ENCODE peak calls at places on chromosomes 4 and X, in nine cellular contexts. A is brain microvascular endothelial cell, R is DND-41, O is GM23338, L is IMR-90, Z is transverse colon, G is lower lobe of right lung, B is kidney epithelial cell, D is body of pancreas. J is an unnamed sample. For H3K36me3, the result is how much of the 10 kb centered on the place peaks cover.

GRCh38 chr4:111281219-111281618 is 658.3 kb upstream of the PITX2 start:
- DNase-seq in R (no peak), B (no peak), Z (no peak), O (no peak), A (no peak), L (no peak), G (no peak), D (no peak), J (no peak)

GRCh38 chr4:139112650-139113049 is 64.4 kb downstream of the ELF2 start:
- DNase-seq in B (no peak), A (no peak), O (no peak), L (no peak), G (no peak), D (no peak), R (no peak), Z (no peak), J (no peak)

GRCh38 chr4:152408514-152409327 is 127.2 kb downstream of the FBXW7 start:
- DNase-seq in R (peak), B (peak), L (peak), A (peak), Z (no peak), D (no peak), G (no peak), O (peak), J (peak)

GRCh38 chr4:41072021-41072777 is 142.1 kb downstream of the APBB2 start:
- DNase-seq in O (no peak), B (no peak), L (no peak), R (no peak), G (no peak), Z (no peak), A (no peak), D (no peak), J (no peak)

GRCh38 chr4:110119347-110119746 is 79.1 kb downstream of the ELOVL6 start:
- DNase-seq in A (no peak), D (no peak), G (no peak), L (no peak), R (peak), O (no peak), Z (peak), B (no peak), J (peak)

GRCh38 chr4:151472711-151473110 is 63.7 kb downstream of the FHIP1A start:
- DNase-seq in R (no peak), Z (no peak), B (no peak), D (no peak), A (no peak), L (peak), O (no peak), G (no peak), J (no peak)

GRCh38 chr4:128159967-128160366 is 98.9 kb downstream of the LARP1B start:
- DNase-seq in D (no peak), A (peak), Z (no peak), B (no peak), R (no peak), G (no peak), O (no peak), L (peak), J (no peak)

GRCh38 chr4:83757121-83757621 is 221.3 kb downstream of the GPAT3 start:
- DNase-seq in R (no peak), O (no peak), G (no peak), Z (no peak), D (no peak), B (no peak), L (no peak), A (peak), J (no peak)

GRCh38 chr4:8096690-8097061 is 61.9 kb downstream of the ABLIM2 start:
- DNase-seq in L (no peak), B (no peak), A (no peak), O (no peak), G (no peak), Z (no peak), R (no peak), D (no peak), J (no peak)

GRCh38 chr4:25925486-25926201 is 11.6 kb downstream of the SMIM20 start:
- DNase-seq in Z (peak), G (peak), B (no peak), A (peak), D (peak), O (peak), R (no peak), L (peak), J (peak)

GRCh38 chr4:128553665-128554515 is 255.6 kb upstream of the JADE1 start:
- DNase-seq in L (no peak), B (no peak), R (no peak), A (no peak), D (no peak), Z (no peak), O (no peak), G (no peak), J (no peak)

GRCh38 chr4:68451246-68452211 is 4.3 kb downstream of the TMPRSS11E start:
- DNase-seq in B (peak), Z (no peak), O (peak), R (no peak), D (no peak), G (no peak), A (no peak), L (peak), J (no peak)

GRCh38 chr4:100827756-100828155 is 309.9 kb upstream of the EMCN start:
- DNase-seq in R (no peak), L (no peak), A (no peak), O (no peak), D (no peak), B (no peak), G (no peak), Z (no peak), J (no peak)

GRCh38 chr4:6071959-6072720 is 53.9 kb upstream of the C4orf50 start:
- DNase-seq in A (no peak), D (peak), R (no peak), G (peak), Z (no peak), B (no peak), O (no peak), L (no peak), J (no peak)

GRCh38 chrX:101398694-101399093 is 7.9 kb downstream of the RPL36A start:
- DNase-seq in D (no peak), B (no peak), R (no peak), A (no peak), L (no peak), G (no peak), Z (no peak), O (no peak), J (no peak)
- H3K36me3 ChIP-seq in D (under half), B (under half), R (under half), A (under half), L (under half), G (under half), Z (under half), O (under half), J (under half)

GRCh38 chr4:20078644-20079043 is 173.1 kb upstream of the SLIT2 start:
- DNase-seq in R (no peak), L (no peak), O (peak), D (no peak), G (no peak), Z (no peak), B (no peak), A (no peak), J (no peak)

GRCh38 chr4:20074450-20074849 is 177.3 kb upstream of the SLIT2 start:
- DNase-seq in D (no peak), G (no peak), B (no peak), L (peak), A (peak), O (no peak), R (no peak), Z (no peak), J (no peak)

DNA sequence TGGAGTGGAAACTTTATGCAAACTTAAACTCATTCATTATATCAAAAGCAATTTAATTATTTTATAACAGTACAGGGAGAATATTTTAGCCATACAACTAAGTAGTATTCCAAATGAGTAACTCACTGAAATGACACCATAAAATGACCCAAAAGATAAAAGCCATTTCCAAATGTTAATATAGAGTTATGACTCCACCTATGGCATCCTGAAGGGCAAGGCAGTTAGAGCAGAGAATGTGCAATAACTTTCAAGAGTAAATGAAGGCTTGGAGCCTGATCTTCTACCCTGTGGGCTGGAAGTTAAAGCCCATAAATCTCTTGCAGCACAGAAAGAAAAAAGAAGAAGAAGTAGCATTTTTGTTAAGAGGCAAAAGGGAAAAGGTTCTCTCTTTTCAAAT is 176.2 kb upstream of the SLIT2 start:
- DNase-seq in O (no peak), R (no peak), Z (no peak), D (no peak), A (no peak), L (peak), G (no peak), B (no peak), J (no peak)
- TF ChIP-seq CTCF in O (no peak), R (peak), Z (no peak), D (no peak), A (peak), L (peak), G (no peak), B (no peak), J (no peak)

GRCh38 chrX:15973299-15973698 is 118.7 kb upstream of the AP1S2 start:
- DNase-seq in L (peak), R (peak), Z (peak), D (no peak), G (no peak), B (no peak), A (peak), O (peak), J (peak)

GRCh38 chrX:15977644-15978043 is 123.0 kb upstream of the AP1S2 start:
- DNase-seq in D (no peak), Z (no peak), A (no peak), G (no peak), O (no peak), R (no peak), L (no peak), B (no peak), J (no peak)

GRCh38 chrX:15973941-15974340 is 119.3 kb upstream of the AP1S2 start:
- DNase-seq in D (peak), R (no peak), B (no peak), G (no peak), L (no peak), A (no peak), Z (no peak), O (no peak), J (no peak)

GRCh38 chrX:15971696-15972095 is 117.1 kb upstream of the AP1S2 start:
- DNase-seq in D (no peak), L (no peak), B (no peak), G (no peak), A (no peak), O (no peak), Z (no peak), R (no peak), J (no peak)
- H3K36me3 ChIP-seq in D (under half), L (under half), B (under half), G (under half), A (under half), O (under half), Z (under half), R (under half), J (under half)

DNA sequence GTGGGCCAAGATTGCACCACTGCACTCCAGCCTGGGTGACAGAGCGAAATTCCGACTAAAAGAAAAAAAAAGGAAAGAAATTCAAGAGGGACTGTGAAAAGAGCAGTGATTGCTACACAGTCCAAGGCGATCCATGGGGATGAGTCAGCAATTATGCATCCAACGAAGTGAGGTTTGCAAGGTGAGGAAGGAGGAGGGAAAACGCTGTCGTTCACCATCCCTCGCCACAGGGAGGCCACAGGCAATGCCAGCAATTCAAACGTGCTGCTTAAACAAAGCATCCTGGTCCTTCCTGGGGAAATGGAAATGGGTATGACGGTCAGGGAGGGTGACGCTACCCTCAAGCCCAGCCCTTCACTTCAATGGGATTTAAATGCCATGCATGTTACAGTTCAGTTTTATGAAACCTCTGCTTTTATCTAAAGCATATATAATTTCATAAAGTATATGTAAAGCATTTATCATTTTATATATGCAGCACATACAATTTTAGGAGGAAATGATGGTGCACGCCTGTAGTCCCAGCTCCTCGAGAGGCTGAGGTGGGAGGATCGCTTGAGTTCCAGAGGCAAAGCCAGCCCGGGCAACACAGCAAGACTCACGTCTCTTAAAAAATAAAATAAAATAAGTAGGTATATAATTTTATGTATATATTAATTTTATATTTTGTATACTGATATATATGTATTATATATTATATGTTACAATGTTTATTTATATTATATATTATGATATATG is 108.7 kb downstream of the DHRSX start:
- DNase-seq in A (peak), Z (no peak), B (peak), R (no peak), O (peak), G (no peak), L (peak), D (no peak), J (no peak)
- TF ChIP-seq CTCF in A (peak), Z (no peak), B (peak), R (no peak), O (no peak), G (no peak), L (no peak), D (no peak), J (no peak)

DNA sequence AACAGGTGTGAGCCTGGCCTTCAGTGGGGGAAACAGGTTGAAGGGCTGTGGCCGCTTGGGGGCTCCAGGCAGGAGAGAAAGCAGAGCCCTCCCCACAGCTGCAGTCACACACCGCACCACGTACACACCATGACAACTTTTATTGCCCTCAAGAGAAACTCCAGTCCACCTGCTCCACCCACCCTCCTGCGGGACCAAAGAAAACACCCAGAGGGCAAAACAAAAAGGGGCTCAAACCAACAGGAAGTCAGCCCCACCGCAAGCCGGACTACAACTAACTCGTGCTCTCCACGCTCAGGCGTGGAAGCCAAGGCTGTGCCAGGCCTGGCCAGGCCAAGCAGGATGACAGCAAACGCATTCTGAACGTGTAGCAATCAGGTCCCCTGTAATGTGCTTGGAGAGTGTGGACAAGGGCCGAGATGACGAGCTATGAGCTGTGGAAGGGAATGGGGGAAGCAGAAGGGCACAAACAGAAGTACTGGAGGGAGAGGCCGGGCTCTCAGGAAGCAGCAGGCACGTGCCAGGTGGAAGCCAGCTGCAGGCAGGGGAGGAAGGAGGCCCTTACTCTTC is 12.7 kb downstream of the SLC6A8 start:
- DNase-seq in B (no peak), D (no peak), R (no peak), Z (no peak), L (no peak), A (no peak), G (no peak), O (no peak), J (no peak)
- H3K36me3 ChIP-seq in B (under half), D (under half), R (under half), Z (under half), L (under half), A (under half), G (under half), O (under half), J (under half)

GRCh38 chr4:146550161-146550560 is 28.4 kb upstream of the SLC10A7 start:
- DNase-seq in G (no peak), Z (no peak), D (no peak), R (no peak), O (no peak), A (no peak), B (no peak), L (no peak), J (no peak)

GRCh38 chr4:146548443-146548842 is 26.7 kb upstream of the SLC10A7 start:
- DNase-seq in O (no peak), L (no peak), D (no peak), Z (no peak), R (no peak), A (no peak), G (no peak), B (no peak), J (no peak)

GRCh38 chr4:146545102-146545501 is 23.4 kb upstream of the SLC10A7 start:
- DNase-seq in G (no peak), R (no peak), A (peak), D (no peak), B (no peak), L (peak), Z (no peak), O (peak), J (no peak)
- TF ChIP-seq CTCF in G (peak), R (no peak), A (peak), D (no peak), B (peak), L (peak), Z (no peak), O (peak), J (no peak)

DNA sequence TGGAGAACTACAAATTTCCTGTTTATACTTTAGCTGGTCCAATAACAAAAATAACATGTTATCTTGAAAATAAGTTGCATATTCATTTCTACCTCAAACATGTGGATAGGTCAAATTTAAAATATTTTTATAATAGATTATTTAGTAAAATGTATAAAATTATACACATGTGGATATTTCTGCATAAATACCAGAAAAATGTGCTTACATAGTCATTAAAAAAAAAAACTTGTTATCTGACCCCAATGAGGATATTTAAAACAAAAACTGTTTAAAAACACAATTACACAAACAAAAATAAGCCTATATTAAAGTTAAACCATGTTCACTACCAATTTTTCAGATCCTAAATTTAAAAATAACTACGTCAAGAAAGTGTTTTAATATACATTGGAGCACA is 28.1 kb downstream of the FBXO8 start:
- DNase-seq in G (no peak), Z (no peak), B (no peak), R (no peak), A (no peak), D (no peak), O (no peak), L (no peak), J (no peak)
- H3K36me3 ChIP-seq in G (under half), Z (under half), B (under half), R (under half), A (under half), D (under half), O (under half), L (under half), J (under half)

DNA sequence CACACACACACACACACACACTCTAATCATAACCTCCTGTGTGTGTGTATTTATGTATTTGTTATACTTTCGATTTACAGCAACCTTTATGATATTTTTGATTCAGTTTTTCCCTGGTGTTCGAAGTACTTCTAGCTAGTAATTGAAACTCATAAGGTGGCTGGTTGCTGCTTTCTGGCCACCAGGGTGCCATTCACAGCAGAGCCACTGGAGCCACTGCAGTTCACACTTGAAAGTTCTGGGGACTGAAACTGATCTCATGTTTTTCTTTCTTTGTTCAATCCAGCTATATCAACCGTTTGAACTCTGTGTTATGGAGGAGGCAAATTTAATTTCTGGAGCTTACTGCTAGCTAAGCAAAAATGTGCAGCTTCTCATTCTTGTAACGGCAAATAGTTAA is 419.4 kb downstream of the ADGRL3 start:
- DNase-seq in D (no peak), Z (no peak), A (no peak), L (no peak), R (no peak), B (no peak), G (no peak), O (peak), J (no peak)
- TF ChIP-seq CTCF in D (no peak), Z (no peak), A (peak), L (no peak), R (no peak), B (peak), G (no peak), O (peak), J (no peak)

DNA sequence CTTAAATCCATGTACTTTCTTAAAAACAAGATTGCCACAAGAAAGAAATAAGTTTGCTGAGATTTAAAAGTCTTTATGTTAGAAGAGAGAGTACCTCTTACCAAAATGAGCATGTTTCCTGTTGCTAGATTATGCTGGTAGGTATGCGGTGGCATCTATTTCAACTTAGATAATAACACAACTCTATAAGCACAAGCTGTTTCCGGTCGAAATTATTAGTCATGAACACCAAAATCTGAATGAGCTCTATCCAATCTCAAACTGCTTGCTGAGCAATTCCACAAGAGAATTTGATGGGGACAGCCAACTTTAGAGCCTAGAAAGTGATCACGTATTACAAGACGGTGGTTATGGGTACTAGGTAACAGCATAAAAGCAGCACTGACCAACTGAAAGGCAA is 49.3 kb downstream of the CBR4 start:
- DNase-seq in A (no peak), G (no peak), Z (no peak), O (no peak), B (no peak), D (no peak), R (no peak), L (no peak), J (no peak)
- H3K36me3 ChIP-seq in A (under half), G (under half), Z (under half), O (under half), B (under half), D (under half), R (under half), L (under half), J (under half)

GRCh38 chr4:67288964-67289363 is 256.3 kb downstream of the CENPC start:
- DNase-seq in B (no peak), L (no peak), O (peak), Z (no peak), A (peak), R (peak), D (no peak), G (no peak), J (no peak)
- TF ChIP-seq CTCF in B (peak), L (peak), O (peak), Z (no peak), A (peak), R (peak), D (no peak), G (no peak), J (no peak)